ENCODE peak calls at places on chromosomes 16 and 17, in five cellular contexts. O is A549, A is IMR-90, H is GM12878, X is K562. F is an unnamed sample.

GRCh38 chr17:35766903-35767510 is 6.3 kb downstream of the C17orf50 start:
- DNase-seq in H (no peak), X (peak), O (peak), A (peak), F (peak)

GRCh38 chr17:6639651-6640535 is 618 bp downstream of the KIAA0753 start:
- DNase-seq in O (no peak), A (peak), X (no peak), H (no peak), F (no peak)

GRCh38 chr17:13107726-13108235 is 90.0 kb upstream of the ELAC2 start:
- DNase-seq in A (no peak), O (no peak), H (no peak), X (no peak), F (no peak)

GRCh38 chr17:35390663-35391062 is 17.2 kb upstream of the SLFN11 start:
- DNase-seq in A (no peak), X (no peak), O (no peak), H (no peak), F (no peak)

GRCh38 chr16:20318437-20318836 is 8.9 kb downstream of the GP2 start:
- DNase-seq in X (no peak), O (no peak), A (no peak), H (no peak), F (no peak)

GRCh38 chr17:40015005-40015997 is at the start of gene CSF3:
- DNase-seq in A (no peak), X (no peak), H (no peak), O (no peak), F (peak)

GRCh38 chr17:74201250-74201649 is 2.2 kb upstream of the RPL38 start:
- DNase-seq in X (peak), A (peak), H (no peak), O (no peak), F (no peak)

GRCh38 chr17:74211929-74212261 is 1.5 kb upstream of the TTYH2 start:
- DNase-seq in X (peak), H (no peak), A (no peak), O (no peak), F (no peak)

GRCh38 chr17:79930077-79930785 is 91.0 kb upstream of the CBX4 start:
- DNase-seq in O (no peak), X (no peak), H (no peak), A (no peak), F (peak)

GRCh38 chr17:7392696-7393612 is 1.4 kb downstream of the PLSCR3 start:
- DNase-seq in X (no peak), O (no peak), A (no peak), H (no peak), F (peak)

GRCh38 chr16:66408181-66409048 is 18.7 kb upstream of the BEAN1 start:
- DNase-seq in A (peak), O (peak), X (peak), H (no peak), F (peak)

GRCh38 chr17:73508057-73508930 is 136.0 kb downstream of the SDK2 start:
- DNase-seq in X (no peak), H (no peak), O (no peak), A (no peak), F (no peak)

GRCh38 chr16:67248401-67249177 is at the start of gene SLC9A5:
- DNase-seq in A (no peak), X (peak), H (no peak), O (no peak), F (peak)

GRCh38 chr16:24070851-24071250 is 185.3 kb upstream of the CACNG3 start:
- DNase-seq in X (peak), A (peak), O (peak), H (peak), F (peak)

GRCh38 chr16:17318200-17318599 is 152.6 kb downstream of the XYLT1 start:
- DNase-seq in A (peak), H (no peak), O (no peak), X (no peak), F (no peak)

GRCh38 chr16:610513-611381 is 20.0 kb upstream of the WFIKKN1 start:
- DNase-seq in H (no peak), O (no peak), A (no peak), X (no peak), F (peak)

GRCh38 chr16:78446486-78446885 is 347.0 kb downstream of the WWOX start:
- DNase-seq in A (no peak), H (no peak), X (no peak), O (no peak), F (no peak)

GRCh38 chr16:3095869-3096268 is 3.2 kb downstream of the ZSCAN10 start:
- DNase-seq in O (peak), H (no peak), A (no peak), X (peak), F (peak)

GRCh38 chr17:75524269-75524970 is 1.1 kb upstream of the LLGL2 start:
- DNase-seq in X (no peak), O (no peak), H (no peak), A (no peak), F (peak)

GRCh38 chr17:31919802-31920525 is 16.8 kb upstream of the SUZ12 start:
- DNase-seq in X (no peak), A (peak), H (no peak), O (no peak), F (no peak)

GRCh38 chr16:71895679-71896385 is 501 bp downstream of the IST1 start:
- DNase-seq in X (peak), A (peak), O (peak), H (no peak), F (no peak)

GRCh38 chr16:15539197-15539596 is 103.8 kb downstream of the MARF1 start:
- DNase-seq in X (peak), H (no peak), A (no peak), O (no peak), F (no peak)

GRCh38 chr16:74991593-74992403 is 6.9 kb upstream of the WDR59 start:
- DNase-seq in O (no peak), H (no peak), A (no peak), X (peak), F (peak)

GRCh38 chr17:35731239-35731931 is at the start of gene RASL10B:
- DNase-seq in O (no peak), H (no peak), X (peak), A (peak), F (peak)

GRCh38 chr17:74110467-74110866 is 93.0 kb upstream of the RPL38 start:
- DNase-seq in A (no peak), H (no peak), O (no peak), X (no peak), F (no peak)

GRCh38 chr17:39231587-39232551 is 6.1 kb upstream of the STAC2 start:
- DNase-seq in X (peak), H (no peak), O (peak), A (peak), F (peak)

GRCh38 chr16:49640606-49641005 is 215.3 kb downstream of the ZNF423 start:
- DNase-seq in X (no peak), A (no peak), O (no peak), H (no peak), F (peak)

GRCh38 chr16:69531988-69532387 is 33.8 kb upstream of the NFAT5 start:
- DNase-seq in O (no peak), X (no peak), A (no peak), H (no peak), F (no peak)

GRCh38 chr16:15502041-15502725 is 67.8 kb downstream of the BMERB1 start:
- DNase-seq in O (peak), H (no peak), A (peak), X (peak), F (no peak)

GRCh38 chr17:44044092-44044491 is 22.4 kb downstream of the LSM12 start:
- DNase-seq in O (no peak), H (no peak), X (no peak), A (peak), F (no peak)

GRCh38 chr17:40268141-40268712 is 19.5 kb upstream of the CDC6 start:
- DNase-seq in H (no peak), X (no peak), O (no peak), A (peak), F (no peak)

GRCh38 chr16:74654536-74654935 is 12.1 kb downstream of the RFWD3 start:
- DNase-seq in O (no peak), X (no peak), A (no peak), H (no peak), F (no peak)

GRCh38 chr16:80974649-80975376 is 31.9 kb downstream of the CMC2 start:
- DNase-seq in O (no peak), X (peak), H (no peak), A (no peak), F (no peak)

GRCh38 chr17:27438631-27439030 is 17.6 kb upstream of the KSR1 start:
- DNase-seq in H (no peak), X (no peak), A (no peak), O (no peak), F (no peak)

GRCh38 chr17:49519781-49520180 is 24.7 kb downstream of the NGFR start:
- DNase-seq in H (no peak), A (no peak), O (no peak), X (no peak), F (peak)

GRCh38 chr17:74775409-74776043 is 619 bp downstream of the NAT9 start:
- DNase-seq in O (no peak), A (no peak), X (no peak), H (no peak), F (no peak)

GRCh38 chr17:27627514-27627913 is 3.5 kb upstream of the LGALS9 start:
- DNase-seq in A (no peak), O (no peak), H (no peak), X (no peak), F (no peak)

GRCh38 chr16:6427621-6428020 is 905.0 kb upstream of the RBFOX1 start:
- DNase-seq in O (no peak), H (no peak), X (no peak), A (no peak), F (no peak)

GRCh38 chr16:68385371-68385770 is 62.9 kb downstream of the SMPD3 start:
- DNase-seq in A (no peak), H (no peak), O (no peak), X (no peak), F (no peak)

GRCh38 chr16:68388124-68388523 is 60.2 kb downstream of the SMPD3 start:
- DNase-seq in X (no peak), O (no peak), H (no peak), A (no peak), F (no peak)

GRCh38 chr16:68384293-68385255 is 63.7 kb downstream of the SMPD3 start:
- DNase-seq in A (no peak), X (no peak), O (no peak), H (no peak), F (no peak)

GRCh38 chr16:68387301-68387700 is 61.0 kb downstream of the SMPD3 start:
- DNase-seq in O (no peak), X (peak), A (no peak), H (no peak), F (no peak)

GRCh38 chr16:68386628-68387027 is 61.7 kb downstream of the SMPD3 start:
- DNase-seq in X (no peak), A (no peak), H (no peak), O (no peak), F (peak)
- TF ChIP-seq RCOR1 in X (no peak), A (no peak), H (no peak), O (no peak), F (no peak)

GRCh38 chr17:82016875-82017459 is 5.7 kb downstream of the CENPX start:
- DNase-seq in X (no peak), H (no peak), A (no peak), O (no peak), F (no peak)

GRCh38 chr17:82019208-82019727 is 3.4 kb downstream of the CENPX start:
- DNase-seq in A (no peak), H (no peak), O (no peak), X (no peak), F (no peak)

GRCh38 chr17:82019905-82020873 is 2.5 kb downstream of the CENPX start:
- DNase-seq in H (no peak), O (peak), A (peak), X (peak), F (peak)

GRCh38 chr17:82017612-82018151 is 5.0 kb downstream of the CENPX start:
- DNase-seq in H (no peak), A (no peak), X (peak), O (no peak), F (no peak)

GRCh38 chr17:82018152-82019041 is 4.3 kb downstream of the CENPX start:
- DNase-seq in H (no peak), O (no peak), X (peak), A (no peak), F (no peak)
- TF ChIP-seq RCOR1 in H (no peak), O (no peak), X (no peak), A (no peak), F (no peak)

DNA sequence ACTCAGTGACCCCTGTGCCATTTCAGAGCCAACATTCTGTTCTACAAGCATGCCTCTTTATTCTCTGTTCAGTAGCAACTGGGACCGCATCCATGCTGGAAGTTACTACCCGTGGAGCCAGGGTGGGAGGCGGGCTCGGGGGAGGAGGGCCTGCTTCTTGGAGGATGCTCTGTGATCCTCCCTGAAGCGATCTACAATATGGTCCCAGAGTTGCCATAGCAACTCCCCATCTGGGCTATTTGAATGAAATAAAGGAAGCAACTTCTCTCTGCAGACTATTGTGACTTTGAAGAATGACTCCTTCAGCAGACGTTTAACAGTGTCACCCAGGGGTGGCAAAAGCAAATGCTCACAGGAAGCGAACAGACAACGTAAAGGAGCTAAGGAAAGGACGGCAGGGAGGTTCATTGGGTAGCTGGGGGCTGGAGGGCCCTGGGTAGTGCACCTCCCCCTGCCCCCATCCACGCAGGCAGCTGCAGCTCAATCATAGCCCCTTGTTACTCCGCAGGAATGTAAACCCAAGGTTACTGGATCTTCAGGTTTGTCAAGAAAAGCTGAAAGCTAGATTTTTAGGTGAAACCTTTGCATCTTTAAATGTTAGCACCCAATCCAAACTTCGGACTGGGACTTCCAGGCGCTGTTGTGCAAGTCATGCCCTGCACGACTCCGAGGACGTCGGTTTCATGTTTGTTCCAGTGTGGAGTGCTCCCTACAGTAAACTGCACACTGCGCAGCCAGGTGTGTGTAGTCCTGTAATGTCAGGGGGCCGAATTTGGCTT is 51.1 kb upstream of the MEAK7 start:
- DNase-seq in H (no peak), O (no peak), A (no peak), X (no peak), F (no peak)
- TF ChIP-seq RCOR1 in H (no peak), O (no peak), A (no peak), X (no peak), F (no peak)

GRCh38 chr17:29177871-29178749 is 2.1 kb downstream of the MYO18A start:
- DNase-seq in X (peak), A (no peak), H (no peak), O (peak), F (no peak)

GRCh38 chr17:29179232-29180036 is 764 bp downstream of the MYO18A start:
- DNase-seq in O (peak), A (no peak), X (peak), H (no peak), F (peak)

GRCh38 chr17:29177541-29177870 is 2.7 kb downstream of the MYO18A start:
- DNase-seq in H (no peak), O (no peak), X (no peak), A (no peak), F (no peak)

GRCh38 chr17:29180051-29180787 is at the start of gene MYO18A:
- DNase-seq in A (peak), X (peak), H (no peak), O (peak), F (peak)

GRCh38 chr17:29178750-29179231 is 1.4 kb downstream of the MYO18A start:
- DNase-seq in H (no peak), O (peak), X (no peak), A (no peak), F (no peak)
- TF ChIP-seq RCOR1 in H (no peak), O (no peak), X (no peak), A (no peak), F (no peak)

DNA sequence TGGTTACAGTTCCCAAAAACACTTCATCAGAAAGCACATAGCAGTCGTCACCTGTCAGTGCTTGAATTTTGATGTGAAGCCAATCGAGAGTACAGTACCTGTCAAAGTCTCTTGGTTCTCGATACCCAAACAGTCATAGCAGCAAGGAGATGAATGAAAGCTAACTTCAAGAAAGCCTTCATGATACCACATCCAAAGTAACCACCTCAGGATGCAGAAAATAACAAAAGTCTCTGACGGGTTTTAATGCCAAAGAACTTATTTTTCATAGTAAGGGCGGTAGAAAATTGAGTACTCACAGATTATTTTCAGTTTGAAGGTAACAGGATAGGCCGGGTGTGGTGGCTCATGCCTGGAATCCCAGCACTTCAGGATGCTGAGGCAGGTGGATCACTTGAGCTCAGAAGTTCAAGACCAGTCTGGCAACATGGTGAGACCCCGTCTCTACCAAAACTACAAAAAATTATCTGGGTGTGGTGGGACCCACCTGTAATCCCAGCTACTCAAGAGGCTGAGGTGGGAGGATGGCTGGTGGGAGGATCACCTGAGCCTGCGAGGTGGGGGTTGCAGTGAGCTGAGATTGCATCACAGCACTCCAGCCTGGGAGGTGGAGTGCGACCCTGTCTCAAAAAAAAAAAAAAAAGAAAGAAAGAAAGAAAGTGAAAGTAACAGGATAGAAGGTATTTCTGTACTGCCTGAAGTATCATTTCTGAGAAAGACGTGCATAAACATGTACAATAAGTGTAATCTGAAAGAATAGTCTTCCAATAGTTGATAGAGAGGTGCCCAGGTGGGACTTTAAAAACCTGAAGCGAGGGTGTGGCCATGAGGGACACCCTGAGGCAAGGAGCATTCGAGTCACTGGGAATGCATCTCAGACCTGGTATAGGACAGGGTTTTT is 15.4 kb downstream of the MFSD11 start:
- DNase-seq in O (no peak), X (no peak), H (no peak), A (no peak), F (no peak)
- TF ChIP-seq RCOR1 in O (no peak), X (no peak), H (no peak), A (no peak), F (no peak)

F was measured in SK-N-SH.